ENCODE peak calls at places on chromosomes 1 and 21, in four cellular contexts. J is tibial nerve; Q is effector memory CD4-positive, alpha-beta T cell; W is uterus. L is an unnamed sample.

GRCh38 chr1:181391297-181391905 is 91.9 kb upstream of the CACNA1E start:
- DNase-seq in Q (no peak), W (no peak), J (no peak), L (no peak)

GRCh38 chr21:35508389-35508888 is 459.3 kb upstream of the RUNX1 start:
- DNase-seq in W (no peak), Q (no peak), J (peak), L (no peak)

GRCh38 chr1:119554188-119554587 is 47.2 kb downstream of the HSD3B1 start:
- DNase-seq in Q (no peak), J (peak), W (no peak), L (no peak)

GRCh38 chr1:150257624-150258274 is at the start of gene CA14:
- DNase-seq in W (no peak), Q (no peak), J (no peak), L (no peak)

GRCh38 chr1:92910081-92910480 is 51.2 kb downstream of the DIPK1A start:
- DNase-seq in W (no peak), Q (no peak), J (no peak), L (no peak)

GRCh38 chr1:94250341-94250740 is 13.0 kb upstream of the ARHGAP29 start:
- DNase-seq in W (no peak), Q (no peak), J (no peak), L (no peak)

GRCh38 chr1:47575855-47576757 is 138.3 kb downstream of the FOXD2 start:
- DNase-seq in Q (no peak), W (no peak), J (no peak), L (no peak)

GRCh38 chr1:214827883-214828282 is 224.9 kb downstream of the CENPF start:
- DNase-seq in W (no peak), Q (no peak), J (no peak), L (no peak)

GRCh38 chr1:161193561-161194235 is 5.2 kb downstream of the ADAMTS4 start:
- DNase-seq in J (no peak), Q (no peak), W (no peak), L (no peak)

GRCh38 chr1:245779797-245780529 is 625.2 kb downstream of the KIF26B start:
- DNase-seq in Q (no peak), J (no peak), W (no peak), L (no peak)

GRCh38 chr1:171985639-171986038 is 144.3 kb downstream of the DNM3 start:
- DNase-seq in Q (no peak), J (no peak), W (no peak), L (no peak)

GRCh38 chr1:41804176-41804575 is 114.5 kb downstream of the HIVEP3 start:
- DNase-seq in Q (no peak), J (no peak), W (no peak), L (peak)

GRCh38 chr21:45977396-45977795 is 4.2 kb upstream of the COL6A1 start:
- DNase-seq in Q (no peak), W (peak), J (no peak), L (no peak)

GRCh38 chr1:245807954-245808719 is 653.4 kb downstream of the KIF26B start:
- DNase-seq in J (no peak), Q (no peak), W (no peak), L (no peak)

GRCh38 chr1:201482755-201483154 is 13.8 kb upstream of the PHLDA3 start:
- DNase-seq in Q (no peak), J (no peak), W (peak), L (no peak)

GRCh38 chr1:201486158-201486557 is 17.2 kb upstream of the PHLDA3 start:
- DNase-seq in W (no peak), Q (no peak), J (no peak), L (no peak)

GRCh38 chr1:201483373-201483949 is 14.5 kb upstream of the PHLDA3 start:
- DNase-seq in W (peak), J (no peak), Q (no peak), L (no peak)

GRCh38 chr1:201487742-201488141 is 18.8 kb upstream of the PHLDA3 start:
- DNase-seq in W (no peak), J (no peak), Q (no peak), L (no peak)

DNA sequence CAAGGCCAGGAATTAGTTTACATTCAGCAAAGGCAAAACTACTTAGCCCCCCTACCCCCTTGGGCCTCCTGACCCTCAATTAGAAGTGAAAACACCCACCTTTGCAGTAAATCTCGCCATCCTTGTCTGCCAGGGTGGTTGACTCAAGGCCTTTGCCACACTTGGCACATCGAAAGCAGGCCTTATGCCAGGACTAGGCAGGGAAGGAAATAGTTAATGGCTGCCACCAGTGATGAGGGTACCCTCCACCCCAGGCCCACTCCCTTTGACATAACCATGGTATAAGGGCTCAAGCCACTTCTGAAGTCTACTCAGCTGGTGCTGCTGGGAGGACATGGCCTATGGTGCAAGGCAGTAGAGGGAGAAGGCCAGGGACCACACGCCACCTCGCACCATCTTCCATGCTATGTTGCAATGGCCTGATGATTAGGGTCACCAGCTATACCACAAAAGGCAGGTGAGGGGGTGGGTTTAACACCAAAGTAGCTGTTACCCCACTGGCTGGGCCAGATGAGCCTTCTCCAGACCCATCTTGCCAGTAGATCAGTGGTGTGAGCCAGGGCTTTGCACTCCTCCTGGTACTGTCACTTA is 16.3 kb upstream of the PHLDA3 start:
- DNase-seq in J (no peak), W (no peak), Q (no peak), L (no peak)
- H3K27ac ChIP-seq in J (no peak), W (peak), Q (no peak), L (no peak)

GRCh38 chr1:209425959-209426358 is 157.6 kb upstream of the CAMK1G start:
- DNase-seq in W (no peak), J (no peak), Q (no peak), L (no peak)

GRCh38 chr1:209430107-209430506 is 153.4 kb upstream of the CAMK1G start:
- DNase-seq in W (no peak), J (no peak), Q (no peak), L (no peak)

GRCh38 chr1:209427811-209428210 is 155.7 kb upstream of the CAMK1G start:
- DNase-seq in Q (no peak), W (no peak), J (no peak), L (no peak)

GRCh38 chr1:209427277-209427676 is 156.2 kb upstream of the CAMK1G start:
- DNase-seq in W (no peak), J (no peak), Q (no peak), L (no peak)

DNA sequence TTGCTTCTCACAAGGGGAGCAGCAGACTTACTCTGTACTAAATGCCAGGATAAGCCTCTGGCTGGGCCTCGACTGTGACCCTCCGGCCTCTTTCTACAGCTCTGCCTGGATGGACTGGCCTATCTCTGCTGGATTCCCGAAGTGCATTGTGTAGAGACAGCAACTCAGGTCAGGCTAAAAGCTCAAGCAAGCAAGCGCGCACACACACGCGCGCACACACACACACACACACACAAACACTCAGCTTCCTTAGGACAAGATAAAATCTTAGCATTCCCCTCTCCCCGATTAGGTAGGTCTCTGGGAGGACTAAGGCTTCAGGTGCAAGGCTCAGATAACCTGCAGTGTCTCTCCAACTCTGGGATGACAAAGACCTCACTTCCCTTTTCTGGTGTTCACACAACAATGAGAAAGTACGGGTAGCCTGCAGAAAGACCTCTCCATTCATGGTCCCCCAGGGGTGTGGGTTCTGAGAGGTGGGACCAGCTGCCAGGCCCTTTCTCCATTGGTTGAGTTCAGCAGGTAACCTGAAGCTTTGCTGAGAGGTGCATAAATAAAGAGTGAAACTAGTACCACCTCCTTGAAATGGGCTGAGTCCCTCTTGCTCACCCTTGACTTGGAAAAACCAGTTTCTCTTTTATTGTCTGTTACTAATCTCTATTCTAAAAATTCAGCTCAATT is 155.1 kb upstream of the CAMK1G start:
- DNase-seq in J (no peak), W (no peak), Q (no peak), L (no peak)
- H3K27ac ChIP-seq in J (no peak), W (no peak), Q (no peak), L (no peak)

DNA sequence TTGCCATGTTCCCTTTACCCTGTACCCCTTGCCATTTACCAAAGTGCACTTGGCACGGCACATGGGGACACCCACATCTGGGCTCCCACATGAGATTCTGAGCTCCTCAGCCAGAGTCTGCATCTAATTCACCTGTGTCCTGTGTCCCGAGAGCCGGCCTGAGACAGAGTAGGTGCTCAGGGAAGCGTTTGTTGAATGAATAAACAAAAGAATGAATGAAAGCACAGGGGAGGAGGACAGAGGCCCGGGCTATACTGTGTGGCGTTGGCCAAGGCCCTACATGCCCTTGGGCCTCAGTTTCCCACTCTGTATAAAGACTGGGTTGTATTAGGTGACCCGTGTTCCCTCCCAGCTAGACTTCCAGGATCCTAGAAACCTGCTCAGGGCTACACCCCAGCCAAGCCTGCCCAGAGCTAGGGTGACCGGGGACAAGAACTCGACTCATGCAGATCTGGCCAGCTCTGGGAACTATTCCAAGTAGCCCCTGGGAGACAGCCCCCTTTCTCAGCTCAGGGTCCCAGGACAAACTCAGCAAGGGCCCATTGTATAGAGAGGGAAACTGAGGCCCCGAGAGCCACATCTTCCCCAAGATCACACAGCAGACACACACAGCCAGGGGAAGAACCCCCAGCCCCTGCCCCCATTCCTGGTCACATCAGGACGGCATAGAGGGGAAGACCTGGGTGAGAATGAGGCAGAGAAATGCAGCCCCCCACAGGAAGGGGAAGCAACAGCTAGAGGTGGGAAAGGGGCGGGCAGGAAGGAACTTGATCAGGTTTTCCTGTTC is 6.0 kb downstream of the EPHA2 start:
- DNase-seq in W (no peak), Q (no peak), J (no peak), L (no peak)
- H3K27ac ChIP-seq in W (peak), Q (no peak), J (no peak), L (no peak)

GRCh38 chr1:183039330-183039729 is 16.1 kb downstream of the LAMC1 start:
- DNase-seq in Q (no peak), J (no peak), W (no peak), L (no peak)

GRCh38 chr1:183038913-183039312 is 15.7 kb downstream of the LAMC1 start:
- DNase-seq in Q (no peak), J (no peak), W (no peak), L (no peak)

GRCh38 chr1:183039985-183040447 is 16.8 kb downstream of the LAMC1 start:
- DNase-seq in J (no peak), Q (no peak), W (no peak), L (no peak)

GRCh38 chr1:183040600-183040999 is 17.4 kb downstream of the LAMC1 start:
- DNase-seq in Q (no peak), W (no peak), J (no peak), L (no peak)

DNA sequence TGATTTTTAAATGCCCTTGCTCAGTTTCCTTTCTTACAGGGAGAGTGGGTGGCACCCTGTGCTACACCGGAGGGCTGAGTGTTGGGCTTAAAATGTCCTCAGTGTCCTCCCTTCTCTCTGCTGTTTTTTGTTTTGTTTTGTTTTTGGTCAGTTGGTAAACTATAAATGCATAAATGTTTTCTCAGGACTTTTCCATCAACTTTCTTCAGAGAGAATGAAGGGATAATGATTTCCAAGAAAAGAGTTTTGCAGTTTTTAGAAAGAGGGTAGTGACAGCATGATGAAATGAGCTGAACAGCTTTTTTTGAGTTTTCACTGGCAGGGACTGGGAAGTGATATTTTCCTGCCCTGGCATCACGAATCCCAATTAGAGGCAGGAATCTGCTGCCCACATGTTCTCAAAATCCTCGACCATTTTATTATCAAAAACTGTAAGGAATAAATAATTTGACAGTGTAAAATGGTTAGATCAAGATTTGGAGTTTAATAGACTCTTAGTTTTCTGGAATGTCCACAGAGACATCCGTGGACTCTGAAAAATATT is 15.2 kb downstream of the LAMC1 start:
- DNase-seq in J (no peak), Q (no peak), W (no peak), L (no peak)
- H3K27ac ChIP-seq in J (no peak), Q (no peak), W (no peak), L (no peak)

GRCh38 chr21:14319805-14320204 is 63.1 kb downstream of the HSPA13 start:
- DNase-seq in W (no peak), Q (no peak), J (no peak), L (no peak)

GRCh38 chr21:14325575-14325974 is 57.4 kb downstream of the HSPA13 start:
- DNase-seq in Q (no peak), J (no peak), W (no peak), L (no peak)

GRCh38 chr21:14318598-14318997 is 64.3 kb downstream of the HSPA13 start:
- DNase-seq in W (no peak), J (no peak), Q (no peak), L (no peak)

GRCh38 chr21:14321042-14321441 is 61.9 kb downstream of the HSPA13 start:
- DNase-seq in W (no peak), Q (no peak), J (no peak), L (no peak)
- H3K27ac ChIP-seq in W (no peak), Q (no peak), J (no peak), L (no peak)

GRCh38 chr1:40060351-40060750 is 19.8 kb downstream of the CAP1 start:
- DNase-seq in Q (no peak), J (no peak), W (no peak), L (no peak)
- H3K27ac ChIP-seq in Q (peak), J (no peak), W (no peak), L (peak)

DNA sequence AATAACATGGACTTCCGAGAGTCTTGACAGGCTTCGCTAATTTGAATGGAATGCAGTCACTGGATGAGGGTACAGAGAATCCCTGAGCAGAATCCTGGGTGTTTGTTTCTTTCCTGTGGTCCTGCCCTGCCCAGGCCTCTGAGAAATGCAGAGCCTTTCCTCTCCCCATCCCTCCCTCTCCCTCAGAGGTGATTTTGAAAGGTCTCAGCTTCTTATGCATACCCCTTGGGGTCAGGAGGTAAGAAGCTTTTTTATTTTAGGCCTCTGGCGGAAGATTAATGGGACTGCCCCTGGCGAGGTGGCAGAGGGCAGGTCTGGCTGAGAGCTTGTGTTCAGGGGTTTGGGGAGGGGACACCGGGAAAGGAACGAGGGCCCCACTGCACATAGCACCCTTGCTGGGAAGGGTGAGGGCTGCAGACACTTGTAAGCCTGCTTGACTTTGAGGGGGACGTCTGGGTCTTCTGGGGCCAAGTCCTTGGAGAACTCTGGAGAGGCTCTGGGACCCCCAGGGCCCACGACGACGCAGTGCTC is 116.5 kb upstream of the SLC45A1 start:
- DNase-seq in J (no peak), W (no peak), Q (no peak), L (no peak)
- H3K27ac ChIP-seq in J (no peak), W (peak), Q (no peak), L (no peak)

L was measured in CD8-positive, alpha-beta T cell.